ENCODE peak calls at places on chromosomes 16 and 17, in seven cellular contexts. I, U, H, M, R, X and Q are unnamed samples.

GRCh38 chr16:75256059-75256870 is 4.8 kb upstream of the BCAR1 start:
- DNase-seq in I (no peak), U (peak), H (no peak), M (no peak), R (no peak), X (no peak), Q (peak)

GRCh38 chr16:2952679-2953078 is 11.4 kb upstream of the KREMEN2 start:
- DNase-seq in I (no peak), U (no peak), H (no peak), M (no peak), R (no peak), X (no peak), Q (no peak)

GRCh38 chr17:40311575-40311974 is 2.6 kb downstream of the RARA start:
- DNase-seq in I (peak), U (peak), H (peak), M (no peak), R (no peak), X (peak), Q (peak)

GRCh38 chr16:9159839-9160550 is 68.6 kb downstream of the HAPSTR1 start:
- DNase-seq in I (peak), U (peak), H (peak), M (peak), R (no peak), X (peak), Q (peak)

GRCh38 chr16:22195695-22196558 is 10.2 kb upstream of the EEF2K start:
- DNase-seq in I (peak), U (peak), H (peak), M (peak), R (no peak), X (peak), Q (peak)

GRCh38 chr16:21619765-21620462 is 20.5 kb downstream of the METTL9 start:
- DNase-seq in I (no peak), U (no peak), H (no peak), M (no peak), R (no peak), X (no peak), Q (peak)

GRCh38 chr16:84700518-84701277 is 898 bp downstream of the USP10 start:
- DNase-seq in I (no peak), U (no peak), H (peak), M (peak), R (no peak), X (no peak), Q (peak)

GRCh38 chr16:74438492-74438979 is 17.3 kb upstream of the CLEC18B start:
- DNase-seq in I (no peak), U (no peak), H (no peak), M (no peak), R (no peak), X (no peak), Q (no peak)

GRCh38 chr16:68372806-68373205 is 62.0 kb downstream of the PRMT7 start:
- DNase-seq in I (no peak), U (no peak), H (no peak), M (no peak), R (no peak), X (no peak), Q (no peak)

GRCh38 chr17:41013606-41014005 is 4.7 kb upstream of the KRTAP3-1 start:
- DNase-seq in I (no peak), U (no peak), H (no peak), M (no peak), R (no peak), X (no peak), Q (no peak)

GRCh38 chr17:75757086-75757681 is 7.8 kb downstream of the GALK1 start:
- DNase-seq in I (peak), U (no peak), H (no peak), M (no peak), R (no peak), X (no peak), Q (no peak)

GRCh38 chr16:84687715-84688114 is 12.1 kb upstream of the USP10 start:
- DNase-seq in I (no peak), U (no peak), H (no peak), M (no peak), R (no peak), X (no peak), Q (no peak)

GRCh38 chr17:70678889-70679288 is 509.6 kb downstream of the KCNJ2 start:
- DNase-seq in I (no peak), U (no peak), H (no peak), M (no peak), R (no peak), X (no peak), Q (no peak)

GRCh38 chr17:80364091-80364691 is 50.8 kb upstream of the ENDOV start:
- DNase-seq in I (peak), U (no peak), H (peak), M (peak), R (no peak), X (no peak), Q (peak)

GRCh38 chr16:53048139-53048915 is 4.4 kb downstream of the CHD9NB start:
- DNase-seq in I (peak), U (no peak), H (no peak), M (no peak), R (no peak), X (no peak), Q (no peak)

GRCh38 chr16:19328364-19328763 is 42.8 kb downstream of the CLEC19A start:
- DNase-seq in I (no peak), U (no peak), H (no peak), M (no peak), R (no peak), X (no peak), Q (no peak)

GRCh38 chr16:30377812-30378235 is 3.2 kb downstream of the MYL11 start:
- DNase-seq in I (peak), U (peak), H (peak), M (peak), R (peak), X (peak), Q (peak)
- TF ChIP-seq POLR2A in I (no peak), U (peak), H (peak), M (no peak), R (no peak), X (no peak), Q (peak)

DNA sequence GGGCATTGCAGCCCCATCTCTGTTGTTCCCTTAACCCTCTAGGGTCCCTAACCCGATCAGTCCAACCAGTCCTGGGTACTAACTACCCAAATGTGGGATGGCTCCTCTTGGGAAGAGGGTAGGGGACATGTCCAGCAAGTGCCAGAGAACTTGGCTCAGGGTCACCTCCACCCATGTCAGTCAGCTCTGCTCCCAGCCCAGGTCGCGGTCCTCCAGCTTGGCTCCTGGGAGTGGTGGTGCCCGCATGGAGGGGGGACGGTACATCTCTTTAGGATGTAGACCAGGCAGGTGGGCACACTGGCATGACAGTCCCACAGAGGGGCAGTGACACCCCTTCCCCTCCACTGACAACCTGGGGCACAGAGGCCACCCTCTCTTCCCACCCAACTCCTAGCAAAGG is 6.0 kb downstream of the TMUB2 start:
- DNase-seq in I (no peak), U (no peak), H (no peak), M (no peak), R (no peak), X (no peak), Q (no peak)
- TF ChIP-seq POLR2A in I (no peak), U (no peak), H (no peak), M (no peak), R (no peak), X (no peak), Q (no peak)

GRCh38 chr16:30922960-30923535 is 324 bp upstream of the FBXL19 start:
- DNase-seq in I (peak), U (peak), H (peak), M (peak), R (peak), X (peak), Q (peak)
- TF ChIP-seq POLR2A in I (peak), U (no peak), H (no peak), M (peak), R (no peak), X (no peak), Q (peak)

DNA sequence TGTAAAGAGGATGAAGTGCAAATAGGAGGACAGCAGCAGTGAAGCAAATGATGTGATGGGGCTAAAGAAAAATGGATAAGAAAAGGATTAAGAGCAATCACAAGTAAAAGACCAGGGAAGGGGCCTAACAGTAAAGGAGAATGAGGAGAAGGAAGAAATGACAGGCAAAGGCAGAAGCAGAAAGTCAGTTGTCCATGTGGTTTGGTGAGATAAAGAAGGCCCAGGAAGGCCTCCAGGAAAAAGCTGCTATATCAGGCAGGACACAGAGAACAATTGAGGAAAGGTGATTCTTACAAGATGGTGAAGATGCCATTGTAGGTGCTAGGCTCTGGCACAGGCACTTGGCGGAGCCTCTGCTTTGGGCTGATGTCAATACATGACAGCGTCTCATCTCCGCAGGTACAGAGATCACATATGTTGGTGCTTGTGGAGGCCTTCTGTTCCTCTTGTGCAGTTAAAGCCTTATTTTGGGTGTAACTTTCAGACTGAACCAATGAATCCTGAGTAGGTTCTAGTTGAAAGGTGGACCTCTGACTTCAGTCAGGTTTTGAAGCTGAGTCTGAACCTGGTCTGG is 18.1 kb downstream of the RDM1 start:
- DNase-seq in I (no peak), U (no peak), H (no peak), M (no peak), R (no peak), X (no peak), Q (peak)
- TF ChIP-seq POLR2A in I (no peak), U (no peak), H (no peak), M (no peak), R (no peak), X (no peak), Q (no peak)

GRCh38 chr17:49390548-49391324 is 23.9 kb downstream of the PHB1 start:
- DNase-seq in I (peak), U (peak), H (no peak), M (no peak), R (no peak), X (peak), Q (peak)
- TF ChIP-seq POLR2A in I (no peak), U (no peak), H (no peak), M (no peak), R (no peak), X (no peak), Q (no peak)

GRCh38 chr17:63850401-63850800 is 7.9 kb upstream of the SMARCD2 start:
- DNase-seq in I (no peak), U (no peak), H (no peak), M (no peak), R (no peak), X (no peak), Q (no peak)

GRCh38 chr17:63845509-63845908 is 3.0 kb upstream of the SMARCD2 start:
- DNase-seq in I (no peak), U (no peak), H (no peak), M (no peak), R (no peak), X (no peak), Q (no peak)

GRCh38 chr17:63847525-63848249 is 5.2 kb upstream of the SMARCD2 start:
- DNase-seq in I (no peak), U (no peak), H (no peak), M (no peak), R (no peak), X (no peak), Q (no peak)

GRCh38 chr17:63853260-63853659 is 10.8 kb upstream of the SMARCD2 start:
- DNase-seq in I (no peak), U (no peak), H (no peak), M (no peak), R (no peak), X (no peak), Q (no peak)

DNA sequence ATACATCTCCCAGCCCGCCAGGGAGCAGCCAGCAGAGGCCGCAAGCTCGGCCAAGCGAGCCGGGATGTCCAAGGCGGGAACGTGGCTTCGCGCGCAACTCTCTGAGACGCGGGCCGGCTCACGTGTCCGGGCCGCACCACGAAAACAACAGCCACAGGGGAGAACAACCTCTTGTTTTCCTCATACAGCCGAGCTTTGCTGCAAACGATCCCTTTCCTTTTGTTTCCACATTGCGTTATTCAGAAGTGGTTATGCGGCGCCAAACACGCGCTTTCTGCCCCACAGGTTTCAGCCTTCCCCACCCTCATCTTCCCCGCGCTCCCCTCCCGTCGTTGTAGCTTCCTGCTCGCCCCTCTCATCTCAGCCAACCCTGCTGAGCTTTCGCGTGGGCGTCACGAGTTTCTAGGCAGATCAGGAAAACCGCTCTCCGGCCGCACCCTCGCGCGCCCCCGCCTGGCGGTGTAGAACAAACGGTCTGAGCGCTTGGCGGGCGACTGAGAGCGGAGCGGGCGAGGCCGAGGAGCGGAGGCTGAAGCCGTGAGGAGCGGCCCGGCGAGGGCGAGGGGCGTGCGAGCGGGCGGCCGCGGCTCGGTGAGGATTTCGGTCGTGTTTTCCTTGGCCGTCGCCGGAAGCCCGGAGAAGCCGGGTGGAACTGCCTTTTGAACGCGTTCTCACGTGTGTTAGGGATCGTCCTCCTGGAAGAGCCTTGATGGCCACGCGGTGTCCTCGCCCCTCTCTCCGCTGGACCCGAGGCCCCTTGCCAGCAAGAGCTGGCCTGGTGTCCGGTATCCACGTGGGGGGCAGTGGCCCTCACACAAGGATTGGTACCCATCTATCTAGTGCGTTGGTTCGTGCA is 6.6 kb upstream of the SMARCD2 start:
- DNase-seq in I (peak), U (peak), H (peak), M (peak), R (peak), X (peak), Q (peak)
- TF ChIP-seq POLR2A in I (no peak), U (no peak), H (no peak), M (no peak), R (no peak), X (no peak), Q (no peak)

GRCh38 chr17:29389994-29390855 is at the start of gene TAOK1:
- DNase-seq in I (peak), U (peak), H (peak), M (peak), R (peak), X (peak), Q (peak)

GRCh38 chr17:29388937-29389336 is 1.2 kb upstream of the TAOK1 start:
- DNase-seq in I (no peak), U (no peak), H (no peak), M (no peak), R (no peak), X (no peak), Q (no peak)

GRCh38 chr17:29390856-29391631 is 881 bp downstream of the TAOK1 start:
- DNase-seq in I (no peak), U (no peak), H (no peak), M (peak), R (no peak), X (peak), Q (peak)

GRCh38 chr17:29394761-29395160 is 4.6 kb downstream of the TAOK1 start:
- DNase-seq in I (no peak), U (no peak), H (no peak), M (no peak), R (no peak), X (no peak), Q (no peak)

DNA sequence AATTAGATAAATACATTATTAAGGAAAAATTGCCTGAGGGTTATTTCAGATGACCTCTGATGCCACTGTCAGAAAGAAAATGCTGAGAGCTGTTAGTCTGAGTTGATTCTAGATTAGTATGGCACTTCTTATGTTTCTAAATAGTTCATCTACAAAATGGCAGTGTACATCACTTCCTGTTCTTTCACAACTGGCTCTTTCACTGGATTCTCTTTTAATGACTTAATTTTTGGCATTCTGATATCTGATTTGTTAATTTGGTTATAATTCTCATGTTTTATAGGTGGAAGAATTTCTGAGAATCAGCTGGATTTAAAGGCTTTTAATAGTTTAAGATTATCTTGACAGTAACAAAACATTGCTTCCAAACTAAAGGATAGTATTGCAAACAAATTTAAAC is 3.3 kb downstream of the TAOK1 start:
- DNase-seq in I (no peak), U (no peak), H (no peak), M (no peak), R (no peak), X (no peak), Q (peak)
- TF ChIP-seq POLR2A in I (no peak), U (no peak), H (no peak), M (no peak), R (no peak), X (no peak), Q (no peak)

GRCh38 chr16:57645691-57646387 is 17.4 kb downstream of the ADGRG1 start:
- DNase-seq in I (no peak), U (no peak), H (no peak), M (no peak), R (no peak), X (peak), Q (no peak)
- TF ChIP-seq POLR2A in I (no peak), U (no peak), H (no peak), M (no peak), R (no peak), X (no peak), Q (no peak)